ENCODE peak calls at places on chromosome 22, in seven cellular contexts. S, W, E, R, I, Q and X are unnamed samples. For H3K4me1, the result is how much of the 10 kb centered on the place peaks cover.

GRCh38 chr22:21646608-21647590 is 4.8 kb downstream of the SDF2L1 start:
- DNase-seq in S (no peak), W (peak), E (peak), R (no peak), I (peak), Q (peak), X (no peak)

GRCh38 chr22:22105364-22105763 is 122.8 kb upstream of the TOP3B start:
- DNase-seq in S (no peak), W (no peak), E (no peak), R (no peak), I (no peak), Q (no peak), X (no peak)

GRCh38 chr22:40325315-40325714 is 21.0 kb upstream of the ADSL start:
- DNase-seq in S (no peak), W (no peak), E (no peak), R (no peak), I (no peak), Q (no peak), X (no peak)

GRCh38 chr22:27668828-27669797 is 132.4 kb downstream of the MN1 start:
- DNase-seq in S (peak), W (peak), E (peak), R (no peak), I (peak), Q (no peak), X (peak)

GRCh38 chr22:26529345-26529744 is 17.1 kb upstream of the TFIP11 start:
- DNase-seq in S (no peak), W (no peak), E (peak), R (no peak), I (no peak), Q (no peak), X (no peak)

GRCh38 chr22:38135133-38135706 is 24.7 kb upstream of the BAIAP2L2 start:
- DNase-seq in S (no peak), W (peak), E (peak), R (no peak), I (no peak), Q (no peak), X (no peak)

GRCh38 chr22:20412474-20413216 is 18.7 kb downstream of the ZNF74 start:
- DNase-seq in S (peak), W (no peak), E (no peak), R (no peak), I (no peak), Q (no peak), X (no peak)

GRCh38 chr22:40224702-40225101 is 47.0 kb downstream of the TNRC6B start:
- DNase-seq in S (no peak), W (no peak), E (no peak), R (no peak), I (no peak), Q (no peak), X (no peak)

GRCh38 chr22:40486962-40487602 is 116.7 kb downstream of the SGSM3 start:
- DNase-seq in S (no peak), W (no peak), E (no peak), R (no peak), I (no peak), Q (no peak), X (no peak)

GRCh38 chr22:50305658-50306566 is 1.5 kb downstream of the PLXNB2 start:
- DNase-seq in S (no peak), W (peak), E (peak), R (no peak), I (peak), Q (peak), X (peak)

GRCh38 chr22:23070418-23071162 is at the start of gene GNAZ:
- DNase-seq in S (peak), W (no peak), E (peak), R (no peak), I (no peak), Q (peak), X (peak)

GRCh38 chr22:27299181-27300085 is 502.1 kb downstream of the MN1 start:
- DNase-seq in S (no peak), W (no peak), E (no peak), R (no peak), I (no peak), Q (peak), X (no peak)

GRCh38 chr22:36442506-36443197 is 38.8 kb downstream of the TXN2 start:
- DNase-seq in S (no peak), W (no peak), E (no peak), R (no peak), I (peak), Q (no peak), X (no peak)

GRCh38 chr22:44448271-44448780 is 49.7 kb downstream of the RTL6 start:
- DNase-seq in S (peak), W (no peak), E (peak), R (no peak), I (peak), Q (peak), X (peak)

GRCh38 chr22:29477919-29478318 is 2.1 kb upstream of the NEFH start:
- DNase-seq in S (no peak), W (no peak), E (peak), R (no peak), I (no peak), Q (no peak), X (no peak)

GRCh38 chr22:49760630-49761571 is 66.8 kb downstream of the BRD1 start:
- DNase-seq in S (peak), W (no peak), E (no peak), R (no peak), I (no peak), Q (no peak), X (peak)

GRCh38 chr22:37010174-37010573 is 9.1 kb downstream of the TST start:
- DNase-seq in S (no peak), W (no peak), E (no peak), R (no peak), I (no peak), Q (no peak), X (no peak)

GRCh38 chr22:36027579-36027959 is 1.1 kb downstream of the RBFOX2 start:
- DNase-seq in S (no peak), W (no peak), E (no peak), R (no peak), I (peak), Q (no peak), X (no peak)

GRCh38 chr22:43901976-43902643 is 10.3 kb upstream of the PNPLA5 start:
- DNase-seq in S (no peak), W (no peak), E (peak), R (no peak), I (no peak), Q (no peak), X (no peak)

GRCh38 chr22:27135582-27135981 is 478.2 kb downstream of the MIAT start:
- DNase-seq in S (no peak), W (no peak), E (peak), R (no peak), I (no peak), Q (no peak), X (no peak)

GRCh38 chr22:26075233-26075632 is 94.0 kb upstream of the SEZ6L start:
- DNase-seq in S (no peak), W (no peak), E (no peak), R (no peak), I (no peak), Q (no peak), X (no peak)

DNA sequence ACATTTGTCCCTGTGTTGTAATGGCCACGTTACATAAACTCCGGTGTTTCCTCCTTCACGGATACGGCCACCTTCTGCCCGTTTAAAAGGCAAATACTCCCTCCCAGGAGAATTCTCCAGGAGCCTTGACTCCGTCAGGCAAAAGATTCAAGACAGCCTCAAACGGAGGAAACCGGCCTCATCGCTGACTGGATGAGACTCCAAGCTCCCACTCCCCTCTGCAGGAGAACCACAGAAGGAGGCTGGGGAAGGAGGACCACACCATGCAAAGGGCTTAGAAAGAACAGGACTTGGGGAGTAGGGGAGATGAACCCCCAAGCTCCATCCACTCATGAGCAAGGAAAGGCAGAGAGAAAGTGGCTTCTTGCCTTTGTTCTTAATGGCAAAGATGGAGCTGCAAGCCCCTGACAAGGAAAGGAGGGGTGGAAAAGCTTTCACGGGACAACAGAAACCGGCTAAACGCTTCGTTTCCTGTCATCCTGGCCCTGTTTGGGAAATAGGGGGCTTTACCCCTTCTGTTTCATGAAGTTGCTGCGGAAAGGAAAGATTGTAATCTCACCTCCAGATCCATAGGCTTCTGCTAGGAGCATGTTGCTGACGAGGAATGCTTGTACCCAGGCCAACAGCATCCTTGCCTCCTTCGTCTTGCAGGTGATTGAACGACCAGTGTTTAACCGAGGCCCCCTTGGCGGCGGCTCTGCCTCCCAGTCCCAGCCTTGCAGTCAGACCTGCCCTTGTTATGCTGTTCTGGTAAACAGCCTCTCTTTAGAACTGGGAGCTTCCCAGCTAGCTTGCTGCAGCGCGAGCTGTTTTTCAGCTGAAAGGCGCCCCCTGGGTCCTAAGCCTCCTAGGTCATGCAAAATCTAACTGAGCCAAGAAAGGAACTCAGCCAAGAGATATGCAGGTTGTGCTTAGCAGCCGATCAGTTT is at the start of gene PIK3IP1:
- DNase-seq in S (peak), W (peak), E (peak), R (no peak), I (peak), Q (peak), X (peak)
- TF ChIP-seq POLR2A in S (peak), W (no peak), E (no peak), R (peak), I (peak), Q (peak), X (peak)

GRCh38 chr22:48152154-48152775 is 1389.8 kb downstream of the TBC1D22A start:
- DNase-seq in S (no peak), W (no peak), E (no peak), R (no peak), I (no peak), Q (no peak), X (no peak)
- H3K4me1 ChIP-seq in S (under half), W (under half), E (under half), R (under half), I (under half), Q (under half), X (under half)

DNA sequence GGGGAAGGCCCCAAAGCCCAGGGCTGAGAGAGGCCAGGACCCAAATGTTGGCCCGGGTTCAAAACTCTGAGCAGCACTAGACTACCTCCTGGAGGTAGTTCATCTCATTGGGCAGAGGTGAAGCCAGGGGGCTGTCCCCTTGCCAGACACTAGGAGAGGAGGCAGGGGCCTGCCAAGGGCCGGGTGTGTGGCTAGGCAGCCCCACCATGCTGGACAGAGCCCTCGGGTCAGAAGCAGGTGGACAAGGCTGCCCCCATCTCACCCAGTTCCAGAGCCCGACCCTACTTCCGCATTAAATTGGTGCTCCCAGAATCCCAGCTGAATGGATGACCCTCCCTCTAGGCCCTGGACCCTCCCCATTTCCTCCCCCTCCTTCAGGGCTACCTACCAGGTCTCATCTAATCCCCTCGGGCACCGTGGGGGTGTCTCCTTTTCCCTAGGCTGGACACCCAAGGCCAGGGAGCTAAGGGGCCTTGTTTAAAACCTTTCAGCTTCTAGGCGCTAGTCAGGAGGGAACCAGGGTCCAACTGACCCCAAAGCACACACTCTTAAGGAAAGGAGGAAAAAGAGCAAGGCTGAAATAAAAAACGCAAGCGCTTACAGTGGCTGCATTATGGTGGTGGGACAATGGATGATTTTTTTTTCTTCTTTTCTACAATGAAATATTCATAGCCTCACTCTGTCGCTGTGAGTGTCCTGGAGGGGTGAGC is 72.1 kb upstream of the TCF20 start:
- DNase-seq in S (no peak), W (no peak), E (no peak), R (no peak), I (no peak), Q (peak), X (no peak)
- TF ChIP-seq POLR2A in S (no peak), W (no peak), E (no peak), R (no peak), I (no peak), Q (no peak), X (no peak)

DNA sequence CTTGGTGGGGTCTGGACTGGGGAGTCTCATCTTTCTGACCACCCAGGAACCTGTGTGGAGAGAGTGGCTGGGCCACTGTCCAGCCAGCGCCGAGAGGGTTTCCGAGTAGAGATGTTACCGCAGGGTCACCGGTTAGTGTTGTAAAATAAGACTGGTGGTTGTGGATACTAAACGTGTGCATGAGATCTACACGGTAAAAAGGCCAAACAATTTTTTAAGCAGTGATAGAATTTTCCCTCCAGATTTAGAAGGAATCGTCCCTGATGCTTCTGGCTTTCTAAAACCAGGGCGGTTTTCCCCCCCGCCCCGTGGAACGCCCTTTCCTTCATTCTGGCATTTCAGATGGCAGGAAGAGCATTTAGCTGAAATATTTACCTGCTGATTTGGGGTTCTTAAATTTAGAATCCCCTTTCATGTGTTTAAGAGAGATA is 72.6 kb upstream of the PPARA start:
- DNase-seq in S (peak), W (no peak), E (no peak), R (no peak), I (peak), Q (no peak), X (no peak)
- H3K4me1 ChIP-seq in S (half or more), W (half or more), E (under half), R (half or more), I (half or more), Q (under half), X (under half)

GRCh38 chr22:19174106-19175025 is 4.2 kb downstream of the SLC25A1 start:
- DNase-seq in S (peak), W (no peak), E (no peak), R (no peak), I (no peak), Q (no peak), X (no peak)
- TF ChIP-seq POLR2A in S (no peak), W (no peak), E (no peak), R (no peak), I (no peak), Q (no peak), X (no peak)